ENCODE peak calls at places on chromosomes 5 and 9, in eight cellular contexts. E is mucosa of descending colon, N is SK-N-SH, G is right lobe of liver, Y is GM23338, R is fibroblast of lung, F is pancreas, B is sigmoid colon. H is an unnamed sample.

GRCh38 chr9:126624912-126625311 is 11.2 kb downstream of the LMX1B start:
- DNase-seq in R (no peak), B (no peak), Y (peak; percentile 31), F (no peak), N (no peak), E (no peak), G (no peak), H (no peak)

GRCh38 chr9:92992549-92992948 is 45.2 kb downstream of the FGD3 start:
- DNase-seq in F (no peak), Y (peak; percentile 60), G (no peak), B (no peak), N (no peak), R (no peak), E (no peak), H (no peak)

GRCh38 chr9:94925751-94926456 is 199.4 kb downstream of the AOPEP start:
- DNase-seq in R (no peak), G (no peak), F (no peak), B (no peak), E (peak; percentile 47), Y (no peak), N (no peak), H (peak; percentile 68)

GRCh38 chr5:145752534-145752933 is 82.6 kb downstream of the PRELID2 start:
- DNase-seq in Y (no peak), B (no peak), F (no peak), G (no peak), N (no peak), R (no peak), E (no peak), H (no peak)

GRCh38 chr5:127824126-127824525 is 120.9 kb downstream of the CCDC192 start:
- DNase-seq in N (no peak), B (no peak), E (no peak), F (no peak), G (no peak), Y (no peak), R (no peak), H (no peak)

GRCh38 chr9:78549711-78550110 is 252.8 kb downstream of the PSAT1 start:
- DNase-seq in R (no peak), E (no peak), B (no peak), Y (peak; percentile 30), N (no peak), G (no peak), F (no peak), H (no peak)

GRCh38 chr9:128635266-128636023 is 21.2 kb downstream of the DYNC2I2 start:
- DNase-seq in B (peak; percentile 92), F (peak; percentile 94), G (peak; percentile 93), Y (peak; percentile 96), N (peak; percentile 81), R (peak; percentile 94), E (peak; percentile 86), H (peak; percentile 99)

GRCh38 chr9:37121881-37122280 is 1.5 kb downstream of the ZCCHC7 start:
- DNase-seq in R (no peak), F (no peak), Y (no peak), G (no peak), N (no peak), E (no peak), B (no peak), H (no peak)

GRCh38 chr9:96674914-96675538 is 19.9 kb upstream of the PRXL2C start:
- DNase-seq in R (peak; percentile 77), F (no peak), E (no peak), B (no peak), G (no peak), Y (no peak), N (no peak), H (no peak)

GRCh38 chr5:146069780-146070099 is 35.6 kb downstream of the PLAC8L1 start:
- DNase-seq in B (no peak), G (no peak), Y (no peak), E (no peak), R (no peak), N (no peak), F (no peak), H (no peak)

GRCh38 chr5:142115937-142116614 is 7.5 kb downstream of the NDFIP1 start:
- DNase-seq in B (no peak), R (peak; percentile 69), G (no peak), E (no peak), Y (no peak), N (no peak), F (no peak), H (no peak)

GRCh38 chr5:142117579-142118420 is 9.2 kb downstream of the NDFIP1 start:
- DNase-seq in R (no peak), E (no peak), F (no peak), B (no peak), Y (no peak), G (no peak), N (no peak), H (no peak)

GRCh38 chr5:142120247-142120935 is 11.8 kb downstream of the NDFIP1 start:
- DNase-seq in B (no peak), N (no peak), E (no peak), R (no peak), G (no peak), Y (no peak), F (no peak), H (no peak)

GRCh38 chr5:142119051-142119625 is 10.6 kb downstream of the NDFIP1 start:
- DNase-seq in F (no peak), Y (no peak), R (no peak), B (no peak), N (peak; percentile 9), G (no peak), E (no peak), H (no peak)

GRCh38 chr5:142118421-142118686 is 9.8 kb downstream of the NDFIP1 start:
- DNase-seq in N (no peak), B (no peak), G (no peak), R (no peak), Y (no peak), F (no peak), E (no peak), H (no peak)
- H3K4me1 ChIP-seq in N (peaks cover 9% of the 10 kb centered on the region), B (peaks cover 56% of the 10 kb centered on the region), G (peaks cover 37% of the 10 kb centered on the region), R (no peaks in the 10 kb centered on the region), Y (peaks cover 22% of the 10 kb centered on the region), F (peaks cover 11% of the 10 kb centered on the region), E (peaks cover 4% of the 10 kb centered on the region), H (no peaks in the 10 kb centered on the region)

GRCh38 chr5:150046031-150046430 is 40.3 kb downstream of the CSF1R start:
- DNase-seq in Y (no peak), N (no peak), R (no peak), F (no peak), G (no peak), E (no peak), B (no peak), H (no peak)

GRCh38 chr5:150043657-150044333 is 42.6 kb downstream of the CSF1R start:
- DNase-seq in B (no peak), R (no peak), E (peak; percentile 72), G (no peak), N (no peak), F (no peak), Y (no peak), H (no peak)

GRCh38 chr5:150045512-150045911 is 40.8 kb downstream of the CSF1R start:
- DNase-seq in R (no peak), N (no peak), Y (peak; percentile 46), G (no peak), B (no peak), F (no peak), E (no peak), H (no peak)

GRCh38 chr5:150044334-150044681 is 42.0 kb downstream of the CSF1R start:
- DNase-seq in E (peak; percentile 25), R (peak; percentile 73), F (no peak), Y (no peak), B (no peak), G (no peak), N (no peak), H (no peak)

DNA sequence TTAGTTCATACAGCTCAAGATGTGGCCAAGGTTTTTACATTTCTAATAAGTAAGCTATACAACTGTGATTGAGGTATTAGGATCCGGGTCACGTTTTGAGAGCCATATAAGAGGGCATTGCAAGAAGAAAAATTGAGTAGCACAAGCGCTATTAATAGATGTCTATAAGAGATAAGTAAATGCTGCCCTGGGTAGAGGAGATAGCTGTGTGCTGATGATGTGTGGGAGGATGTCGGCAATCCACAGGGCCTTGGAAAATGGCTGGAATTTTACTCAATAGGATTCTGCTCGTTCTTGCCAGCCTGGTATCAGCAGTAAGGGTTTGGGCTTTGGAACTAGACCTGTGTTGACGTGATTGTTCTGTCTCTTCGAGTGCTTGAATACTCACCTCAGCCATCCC is 41.6 kb downstream of the CSF1R start:
- DNase-seq in F (no peak), N (no peak), G (no peak), Y (no peak), R (no peak), B (no peak), E (no peak), H (no peak)
- H3K36me3 ChIP-seq in F (peaks cover 7% of the 10 kb centered on the region), N (peaks cover 80% of the 10 kb centered on the region), G (peaks cover 65% of the 10 kb centered on the region), Y (peaks cover 39% of the 10 kb centered on the region), R (peaks cover 28% of the 10 kb centered on the region), B (peaks cover 47% of the 10 kb centered on the region), E (peaks cover 17% of the 10 kb centered on the region), H (peaks cover 15% of the 10 kb centered on the region)

GRCh38 chr9:129666575-129666974 is 1.1 kb downstream of the PRRX2 start:
- DNase-seq in G (no peak), Y (no peak), F (no peak), E (no peak), N (peak; percentile 70), R (no peak), B (no peak), H (no peak)

GRCh38 chr9:129667378-129667777 is 1.9 kb downstream of the PRRX2 start:
- DNase-seq in G (no peak), F (no peak), Y (no peak), B (no peak), R (no peak), N (no peak), E (no peak), H (no peak)

GRCh38 chr9:129665008-129665771 is at the start of gene PRRX2:
- DNase-seq in F (no peak), B (no peak), G (no peak), Y (peak; percentile 80), N (peak; percentile 92), E (no peak), R (no peak), H (no peak)

GRCh38 chr9:129664664-129665007 is 811 bp upstream of the PRRX2 start:
- DNase-seq in F (no peak), R (no peak), Y (peak; percentile 48), G (no peak), E (no peak), N (peak; percentile 54), B (no peak), H (no peak)

DNA sequence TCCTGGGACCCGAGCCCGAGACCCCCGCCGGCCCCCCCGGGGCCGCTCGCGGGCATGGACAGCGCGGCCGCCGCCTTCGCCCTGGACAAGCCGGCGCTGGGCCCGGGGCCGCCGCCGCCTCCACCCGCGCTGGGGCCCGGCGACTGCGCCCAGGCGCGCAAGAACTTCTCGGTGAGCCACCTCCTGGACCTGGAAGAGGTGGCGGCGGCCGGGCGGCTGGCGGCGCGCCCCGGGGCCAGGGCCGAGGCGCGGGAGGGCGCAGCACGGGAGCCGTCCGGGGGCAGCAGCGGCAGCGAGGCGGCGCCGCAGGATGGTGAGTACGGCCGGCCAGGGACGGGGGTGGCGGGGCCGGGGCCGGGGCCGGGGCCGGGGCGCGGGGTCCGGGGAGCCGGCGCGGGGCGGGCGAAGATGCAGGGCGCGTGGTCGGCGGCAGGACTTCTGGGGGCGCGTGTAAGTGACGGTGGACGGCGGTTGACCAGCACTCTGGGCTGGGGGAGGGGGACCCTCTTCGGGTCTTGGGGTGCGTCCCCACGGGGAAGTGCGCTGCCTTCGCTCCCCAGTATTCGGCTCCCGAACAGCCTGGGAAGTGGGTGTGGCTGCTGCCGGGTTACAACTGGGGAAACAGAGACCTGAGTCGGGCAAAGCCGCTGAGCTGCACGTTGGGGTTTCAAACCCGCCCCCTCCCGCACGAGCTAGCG is 516 bp downstream of the PRRX2 start:
- DNase-seq in F (no peak), R (no peak), B (no peak), Y (peak; percentile 66), G (no peak), E (no peak), N (peak; percentile 74), H (no peak)
- H3K4me3 ChIP-seq in F (peak overlapping the region; percentile 14), R (no peak overlapping the region), B (peak overlapping the region; percentile 43), Y (peak overlapping the region; percentile 72), G (no peak overlapping the region), E (no peak overlapping the region), N (peak overlapping the region; percentile 51), H (peak overlapping the region; percentile 34)

GRCh38 chr9:91775011-91775707 is 174.9 kb downstream of the ROR2 start:
- DNase-seq in F (peak; percentile 50), Y (peak; percentile 89), B (peak; percentile 87), G (peak; percentile 54), E (peak; percentile 72), R (peak; percentile 64), N (peak; percentile 86), H (peak; percentile 55)
- H3K4me1 ChIP-seq in F (no peaks in the 10 kb centered on the region), Y (peaks cover 15% of the 10 kb centered on the region), B (peaks cover 72% of the 10 kb centered on the region), G (no peaks in the 10 kb centered on the region), E (peaks cover 14% of the 10 kb centered on the region), R (peaks cover 20% of the 10 kb centered on the region), N (no peaks in the 10 kb centered on the region), H (no peaks in the 10 kb centered on the region)

H was measured in Caco-2.